ENCODE peak calls at places on chromosomes 16 and 17, in seven cellular contexts. U, E, Z, B, K, A and V are unnamed samples.
A peak's percentile ranks its signal among the peaks of the same experiment; 100 is the strongest.

GRCh38 chr17:66474810-66475497 is 172.5 kb downstream of the PRKCA start:
- DNase-seq in Z (no peak), E (no peak), U (no peak), B (no peak), A (no peak), K (no peak), V (no peak)

GRCh38 chr17:67974598-67975066 is 21.6 kb downstream of the C17orf58 start:
- DNase-seq in A (no peak), B (no peak), U (no peak), Z (no peak), K (no peak), E (no peak), V (no peak)

GRCh38 chr17:64037180-64037579 is 16.7 kb upstream of the ICAM2 start:
- DNase-seq in E (no peak), A (no peak), K (no peak), Z (no peak), U (no peak), B (no peak), V (no peak)

GRCh38 chr17:77489898-77490265 is 349.1 kb downstream of the SEC14L1 start:
- DNase-seq in U (no peak), E (no peak), B (no peak), Z (no peak), K (peak; percentile 10), A (no peak), V (no peak)

GRCh38 chr17:66468241-66469087 is 166.1 kb downstream of the PRKCA start:
- DNase-seq in E (no peak), U (no peak), Z (peak; percentile 94), B (peak; percentile 54), A (no peak), K (no peak), V (no peak)

GRCh38 chr17:12851901-12852435 is 62.7 kb downstream of the ARHGAP44 start:
- DNase-seq in K (no peak), Z (no peak), A (no peak), E (no peak), U (no peak), B (no peak), V (no peak)

GRCh38 chr16:68599586-68599985 is 45.5 kb upstream of the CDH3 start:
- DNase-seq in A (no peak), U (no peak), B (no peak), E (no peak), K (no peak), Z (peak; percentile 25), V (no peak)

GRCh38 chr16:24610421-24610765 is 71.0 kb downstream of the RBBP6 start:
- DNase-seq in Z (peak; percentile 9), A (no peak), K (peak; percentile 22), E (peak; percentile 9), U (no peak), B (peak; percentile 50), V (peak; percentile 32)

GRCh38 chr17:58121925-58122324 is 26.3 kb upstream of the OR4D1 start:
- DNase-seq in B (peak; percentile 52), Z (peak; percentile 20), U (peak; percentile 62), K (peak; percentile 23), E (no peak), A (no peak), V (peak; percentile 10)

GRCh38 chr17:47823519-47823918 is 1.9 kb upstream of the OSBPL7 start:
- DNase-seq in K (no peak), U (no peak), A (no peak), Z (no peak), E (no peak), B (no peak), V (no peak)

GRCh38 chr17:60971515-60972369 is 294.1 kb downstream of the BCAS3 start:
- DNase-seq in A (peak; percentile 64), B (peak; percentile 83), U (peak; percentile 37), Z (peak; percentile 28), K (peak; percentile 65), E (peak; percentile 16), V (peak; percentile 45)

GRCh38 chr17:77786740-77787505 is 171.6 kb upstream of the TNRC6C start:
- DNase-seq in U (no peak), E (no peak), K (no peak), A (no peak), Z (no peak), B (no peak), V (no peak)

GRCh38 chr16:9406039-9406438 is 314.6 kb downstream of the HAPSTR1 start:
- DNase-seq in A (no peak), E (no peak), K (no peak), B (no peak), U (no peak), Z (no peak), V (no peak)

GRCh38 chr17:56121661-56122060 is 31.6 kb upstream of the ANKFN1 start:
- DNase-seq in U (no peak), A (no peak), B (peak; percentile 17), Z (no peak), K (no peak), E (no peak), V (no peak)

GRCh38 chr17:70276931-70277330 is 107.6 kb downstream of the KCNJ2 start:
- DNase-seq in E (no peak), B (peak; percentile 17), A (no peak), Z (no peak), K (no peak), U (no peak), V (no peak)

GRCh38 chr16:66512589-66513404 is 37.1 kb downstream of the TK2 start:
- DNase-seq in A (no peak), U (no peak), B (peak; percentile 79), Z (no peak), E (no peak), K (no peak), V (peak; percentile 66)

GRCh38 chr17:77385750-77386501 is 245.2 kb downstream of the SEC14L1 start:
- DNase-seq in U (no peak), E (no peak), B (no peak), A (no peak), K (peak; percentile 41), Z (no peak), V (no peak)

GRCh38 chr17:59165933-59166342 is 10.4 kb downstream of the PRR11 start:
- DNase-seq in A (peak; percentile 63), E (no peak), Z (peak; percentile 28), K (peak; percentile 50), B (peak; percentile 83), U (peak; percentile 68), V (peak; percentile 51)

GRCh38 chr16:86044241-86044671 is 145.3 kb downstream of the IRF8 start:
- DNase-seq in B (peak; percentile 65), Z (no peak), K (peak; percentile 76), E (no peak), A (peak; percentile 65), U (peak; percentile 78), V (peak; percentile 67)

GRCh38 chr17:3695723-3696411 is at the start of gene P2RX5:
- DNase-seq in B (no peak), K (peak; percentile 24), A (peak; percentile 68), Z (peak; percentile 13), U (no peak), E (no peak), V (peak; percentile 12)

GRCh38 chr16:73019456-73020362 is 28.2 kb downstream of the ZFHX3 start:
- DNase-seq in Z (no peak), B (peak; percentile 88), U (peak; percentile 87), A (no peak), E (peak; percentile 43), K (no peak), V (peak; percentile 48)

GRCh38 chr17:72222971-72223370 is 102.2 kb downstream of the SOX9 start:
- DNase-seq in A (no peak), E (no peak), K (no peak), B (no peak), U (no peak), Z (no peak), V (no peak)
- TF ChIP-seq CTCF in A (no peak), E (no peak), K (no peak), B (no peak), U (no peak), Z (no peak), V (no peak)

GRCh38 chr17:32941419-32942032 is 13.6 kb downstream of the TMEM98 start:
- DNase-seq in B (no peak), U (no peak), A (no peak), Z (no peak), K (no peak), E (no peak), V (no peak)
- TF ChIP-seq CTCF in B (peak; percentile 40), U (peak; percentile 20), A (no peak), Z (peak; percentile 37), K (peak; percentile 40), E (no peak), V (peak; percentile 31)

GRCh38 chr17:78826836-78827509 is 13.6 kb downstream of the USP36 start:
- DNase-seq in K (no peak), B (no peak), A (no peak), U (no peak), Z (no peak), E (no peak), V (no peak)

GRCh38 chr17:78829477-78829876 is 11.1 kb downstream of the USP36 start:
- DNase-seq in K (no peak), B (no peak), Z (no peak), A (no peak), E (no peak), U (no peak), V (no peak)

GRCh38 chr17:78825696-78826095 is 14.9 kb downstream of the USP36 start:
- DNase-seq in U (no peak), B (no peak), E (no peak), A (no peak), Z (no peak), K (no peak), V (no peak)

GRCh38 chr17:78826426-78826825 is 14.2 kb downstream of the USP36 start:
- DNase-seq in B (peak; percentile 73), K (no peak), A (no peak), U (no peak), E (no peak), Z (no peak), V (no peak)

DNA sequence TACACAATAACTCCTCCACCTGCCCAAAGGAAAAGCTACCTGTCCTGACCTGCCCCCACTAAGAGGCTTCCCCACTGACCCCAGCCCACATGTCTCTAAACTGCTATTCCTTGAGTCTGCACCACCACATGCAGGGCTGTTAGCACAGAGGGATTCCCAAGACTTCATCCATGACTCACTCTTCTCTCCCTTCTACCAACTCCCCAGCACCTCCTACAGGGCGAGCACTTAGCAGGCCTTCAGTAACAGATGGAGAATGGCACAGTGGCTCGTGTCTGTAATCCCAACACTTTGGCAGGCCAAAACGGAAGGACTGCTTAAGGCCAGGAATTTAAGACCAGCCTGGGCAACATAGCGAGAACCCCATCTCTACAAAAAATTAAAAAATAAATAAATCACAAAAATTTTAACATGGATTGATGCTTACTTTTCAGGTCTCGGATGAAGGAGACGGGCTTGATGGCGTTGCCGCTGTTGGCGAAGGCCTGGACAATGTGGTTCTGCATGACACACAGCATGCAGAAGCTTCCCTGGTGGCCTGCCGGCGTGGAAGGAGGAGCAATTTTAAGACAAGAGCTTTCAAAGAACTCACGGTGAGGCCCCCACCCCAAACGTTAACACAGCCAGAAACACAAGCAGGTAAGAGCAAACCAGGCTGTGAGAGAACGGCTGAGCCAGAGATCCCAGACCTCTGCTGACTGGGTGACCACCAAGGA is 12.0 kb downstream of the USP36 start:
- DNase-seq in A (no peak), B (peak; percentile 90), Z (peak; percentile 39), E (no peak), U (peak; percentile 80), K (peak; percentile 33), V (peak; percentile 12)
- TF ChIP-seq CTCF in A (no peak), B (peak; percentile 86), Z (peak; percentile 44), E (peak; percentile 47), U (peak; percentile 26), K (peak; percentile 36), V (no peak)

DNA sequence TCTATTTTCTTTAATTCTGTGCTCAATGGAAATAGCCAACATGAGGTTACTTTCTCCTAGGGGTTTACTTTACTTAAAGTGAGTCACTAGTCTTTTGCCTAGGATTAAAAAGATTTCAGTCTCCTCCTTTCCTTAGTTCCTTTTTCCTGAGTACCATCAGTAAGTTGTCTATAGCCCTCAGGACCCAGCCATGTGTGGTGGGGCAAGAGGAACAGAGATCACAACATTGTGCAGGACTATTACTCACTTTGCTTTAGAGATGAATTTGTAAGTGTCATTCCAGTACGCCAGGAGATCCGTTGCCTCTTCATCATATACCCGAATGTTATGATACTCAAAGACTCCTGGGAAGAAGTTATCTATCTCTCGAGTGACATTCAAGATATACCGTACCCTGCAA is 27.7 kb upstream of the CORO6 start:
- DNase-seq in Z (no peak), B (no peak), A (no peak), E (no peak), U (no peak), K (no peak), V (no peak)
- TF ChIP-seq CTCF in Z (no peak), B (no peak), A (no peak), E (no peak), U (no peak), K (no peak), V (no peak)